ENCODE peak calls at places on chromosomes 4 and X, in six cellular contexts. One of them, this sample, is unnamed.

GRCh38 chr4:126136922-126137781 is 822.4 kb downstream of the FAT4 start:
- DNase-seq in stomach: no peak
- DNase-seq in endothelial cell of umbilical vein: no peak
- DNase-seq in uterus: no peak
- DNase-seq in A549: no peak
- DNase-seq in HepG2: no peak
- DNase-seq in this sample: no peak

GRCh38 chrX:140172401-140172800 is 207.1 kb upstream of the CXorf66 start:
- DNase-seq in stomach: no peak
- DNase-seq in A549: no peak
- DNase-seq in endothelial cell of umbilical vein: no peak
- DNase-seq in uterus: no peak
- DNase-seq in HepG2: no peak
- DNase-seq in this sample: no peak

GRCh38 chr4:7647932-7648812 is 213.4 kb upstream of the PSAPL1 start:
- DNase-seq in HepG2: peak
- DNase-seq in uterus: no peak
- DNase-seq in endothelial cell of umbilical vein: peak
- DNase-seq in A549: no peak
- DNase-seq in stomach: no peak
- DNase-seq in this sample: no peak

GRCh38 chr4:81891005-81891795 is 419.5 kb upstream of the RASGEF1B start:
- DNase-seq in stomach: no peak
- DNase-seq in uterus: no peak
- DNase-seq in endothelial cell of umbilical vein: no peak
- DNase-seq in A549: no peak
- DNase-seq in HepG2: no peak
- DNase-seq in this sample: no peak

GRCh38 chr4:104728380-104729122 is 233.9 kb upstream of the CXXC4 start:
- DNase-seq in endothelial cell of umbilical vein: no peak
- DNase-seq in HepG2: peak
- DNase-seq in A549: peak
- DNase-seq in uterus: no peak
- DNase-seq in stomach: no peak
- DNase-seq in this sample: no peak

GRCh38 chr4:30776921-30777415 is 56.8 kb downstream of the PCDH7 start:
- DNase-seq in stomach: no peak
- DNase-seq in endothelial cell of umbilical vein: peak
- DNase-seq in A549: no peak
- DNase-seq in uterus: no peak
- DNase-seq in HepG2: no peak
- DNase-seq in this sample: no peak

GRCh38 chr4:176814770-176815169 is 22.0 kb upstream of the VEGFC start:
- DNase-seq in uterus: no peak
- DNase-seq in HepG2: no peak
- DNase-seq in A549: no peak
- DNase-seq in endothelial cell of umbilical vein: no peak
- DNase-seq in stomach: no peak
- DNase-seq in this sample: no peak

GRCh38 chr4:177759714-177760113 is 317.5 kb upstream of the AGA start:
- DNase-seq in HepG2: no peak
- DNase-seq in stomach: no peak
- DNase-seq in endothelial cell of umbilical vein: no peak
- DNase-seq in uterus: no peak
- DNase-seq in A549: no peak
- DNase-seq in this sample: no peak

GRCh38 chr4:29066856-29067255 is 1653.3 kb upstream of the PCDH7 start:
- DNase-seq in HepG2: no peak
- DNase-seq in endothelial cell of umbilical vein: no peak
- DNase-seq in uterus: no peak
- DNase-seq in A549: no peak
- DNase-seq in stomach: no peak
- DNase-seq in this sample: no peak

DNA sequence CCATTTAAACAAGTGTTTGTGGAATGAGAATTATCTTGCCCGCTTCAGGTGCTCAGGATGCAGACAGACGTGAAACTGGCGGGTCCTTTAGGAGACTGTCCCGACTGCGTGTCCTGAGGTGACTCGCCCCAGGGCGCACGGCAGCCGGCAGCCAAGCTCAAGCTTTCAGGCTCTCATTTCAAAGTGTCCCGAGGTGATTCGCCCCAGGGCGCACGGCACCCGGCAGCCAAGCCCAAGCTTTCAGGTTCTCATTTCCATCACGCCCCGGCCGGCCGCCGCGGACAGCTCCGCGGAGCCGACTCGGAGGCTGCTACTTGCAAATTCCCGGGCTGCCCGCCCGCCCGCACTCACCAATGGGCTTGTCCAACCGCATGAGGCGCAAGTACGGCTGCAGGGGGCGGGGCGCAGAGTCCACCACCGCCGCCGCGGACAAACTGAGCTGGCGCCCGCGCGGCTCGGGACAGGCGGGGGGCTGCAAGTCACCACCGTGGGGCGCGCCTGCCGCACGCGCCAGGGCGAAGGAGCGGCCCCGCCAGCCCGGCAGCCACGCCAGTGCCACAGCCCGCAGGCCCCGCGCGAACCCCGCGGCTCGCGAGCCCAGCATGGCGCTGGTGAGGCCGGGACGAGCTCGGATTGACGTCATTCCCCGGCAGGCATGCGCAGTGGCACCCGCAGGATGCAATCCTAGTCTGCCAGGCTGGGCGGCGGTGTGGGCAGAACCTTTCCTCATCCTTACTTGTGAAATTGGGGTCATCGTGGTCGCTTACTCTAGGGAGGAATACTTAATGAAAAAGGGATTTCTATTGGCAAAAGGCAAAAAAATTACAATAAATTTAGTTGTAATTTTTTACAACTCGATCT is at the start of gene COQ2:
- DNase-seq in uterus: peak
- DNase-seq in HepG2: peak
- DNase-seq in A549: peak
- DNase-seq in endothelial cell of umbilical vein: peak
- DNase-seq in stomach: peak
- DNase-seq in this sample: peak
- TF ChIP-seq POLR2A in uterus: peak
- TF ChIP-seq POLR2A in HepG2: peak
- TF ChIP-seq POLR2A in A549: peak
- TF ChIP-seq POLR2A in endothelial cell of umbilical vein: peak
- TF ChIP-seq POLR2A in stomach: no peak
- TF ChIP-seq POLR2A in this sample: peak

GRCh38 chr4:1347410-1347864 is 429 bp downstream of the UVSSA start:
- DNase-seq in HepG2: peak
- DNase-seq in stomach: peak
- DNase-seq in A549: peak
- DNase-seq in uterus: peak
- DNase-seq in endothelial cell of umbilical vein: peak
- DNase-seq in this sample: peak
- TF ChIP-seq POLR2A in HepG2: no peak
- TF ChIP-seq POLR2A in stomach: no peak
- TF ChIP-seq POLR2A in A549: peak
- TF ChIP-seq POLR2A in uterus: no peak
- TF ChIP-seq POLR2A in endothelial cell of umbilical vein: peak
- TF ChIP-seq POLR2A in this sample: peak

GRCh38 chrX:129654652-129655546 is at the start of gene APLN:
- DNase-seq in HepG2: no peak
- DNase-seq in uterus: peak
- DNase-seq in endothelial cell of umbilical vein: peak
- DNase-seq in stomach: peak
- DNase-seq in A549: no peak
- DNase-seq in this sample: peak
- TF ChIP-seq POLR2A in HepG2: no peak
- TF ChIP-seq POLR2A in uterus: no peak
- TF ChIP-seq POLR2A in endothelial cell of umbilical vein: peak
- TF ChIP-seq POLR2A in stomach: no peak
- TF ChIP-seq POLR2A in A549: no peak
- TF ChIP-seq POLR2A in this sample: no peak

DNA sequence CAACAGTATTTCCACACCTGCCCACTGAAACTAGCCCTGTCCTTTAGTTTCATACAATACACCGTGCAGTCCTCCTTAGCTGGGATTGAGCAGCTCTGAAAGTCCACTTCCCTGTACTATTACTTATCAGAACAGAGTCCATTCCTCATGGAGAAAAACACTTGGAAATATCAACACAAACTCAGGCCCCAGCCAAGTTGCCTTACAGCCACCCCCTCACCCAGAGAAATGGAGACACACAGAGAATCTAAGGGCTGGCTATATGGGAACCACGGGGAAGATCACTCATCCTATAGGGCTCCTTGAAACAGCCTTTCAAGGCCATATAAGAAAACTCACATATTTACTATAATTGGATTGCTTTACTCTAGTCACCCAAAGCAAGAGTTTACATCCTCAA is 1.9 kb downstream of the SCARB2 start:
- DNase-seq in HepG2: no peak
- DNase-seq in A549: no peak
- DNase-seq in uterus: no peak
- DNase-seq in stomach: no peak
- DNase-seq in endothelial cell of umbilical vein: no peak
- DNase-seq in this sample: no peak
- TF ChIP-seq POLR2A in HepG2: no peak
- TF ChIP-seq POLR2A in A549: no peak
- TF ChIP-seq POLR2A in uterus: no peak
- TF ChIP-seq POLR2A in stomach: no peak
- TF ChIP-seq POLR2A in endothelial cell of umbilical vein: no peak
- TF ChIP-seq POLR2A in this sample: no peak

GRCh38 chr4:147778942-147779341 is 47.1 kb downstream of the ARHGAP10 start:
- DNase-seq in uterus: no peak
- DNase-seq in HepG2: no peak
- DNase-seq in endothelial cell of umbilical vein: no peak
- DNase-seq in A549: no peak
- DNase-seq in stomach: no peak
- DNase-seq in this sample: no peak
- TF ChIP-seq POLR2A in uterus: no peak
- TF ChIP-seq POLR2A in HepG2: no peak
- TF ChIP-seq POLR2A in endothelial cell of umbilical vein: no peak
- TF ChIP-seq POLR2A in A549: no peak
- TF ChIP-seq POLR2A in stomach: no peak
- TF ChIP-seq POLR2A in this sample: no peak

GRCh38 chr4:48044298-48044697 is 27.7 kb downstream of the NIPAL1 start:
- DNase-seq in uterus: no peak
- DNase-seq in endothelial cell of umbilical vein: no peak
- DNase-seq in stomach: no peak
- DNase-seq in A549: no peak
- DNase-seq in HepG2: no peak
- DNase-seq in this sample: no peak
- TF ChIP-seq POLR2A in uterus: no peak
- TF ChIP-seq POLR2A in endothelial cell of umbilical vein: no peak
- TF ChIP-seq POLR2A in stomach: no peak
- TF ChIP-seq POLR2A in A549: no peak
- TF ChIP-seq POLR2A in HepG2: no peak
- TF ChIP-seq POLR2A in this sample: no peak

DNA sequence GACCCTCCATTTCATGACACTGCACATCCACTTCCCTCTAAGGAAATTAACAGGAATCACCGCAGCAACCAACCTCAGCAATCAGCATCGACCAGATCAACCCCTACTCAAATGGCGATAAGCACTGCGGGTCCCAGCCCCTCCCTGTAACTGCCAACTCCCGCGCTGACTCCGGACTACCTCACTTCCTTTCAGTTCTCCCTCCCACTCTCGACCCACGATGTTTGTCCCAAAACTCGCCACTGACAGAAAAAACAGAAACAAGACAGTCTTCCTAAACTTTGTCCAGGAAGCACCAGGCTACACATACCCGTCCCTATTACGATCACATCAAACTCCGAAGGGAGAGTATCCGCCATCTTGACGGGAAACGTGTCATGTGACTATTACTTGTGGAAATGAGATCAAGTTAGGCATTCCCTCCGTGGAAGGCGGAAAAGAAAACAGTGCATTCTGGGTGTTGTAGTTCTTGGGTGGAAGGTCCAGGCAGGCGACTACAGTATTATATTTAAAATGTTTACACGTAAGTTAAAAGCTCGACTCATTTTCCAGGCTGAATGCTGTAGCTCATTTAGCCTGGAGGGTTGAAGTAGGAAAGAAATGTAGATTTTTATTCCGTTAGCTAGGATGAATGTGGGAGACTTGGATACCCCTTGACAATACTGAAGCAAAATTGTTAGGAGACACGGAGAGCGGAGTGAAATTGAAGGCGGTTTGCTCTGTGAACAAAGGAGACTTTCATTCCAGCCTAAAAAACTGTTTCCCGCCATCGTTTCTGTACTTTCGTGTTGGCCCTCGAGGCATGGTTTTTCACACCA is at the start of gene CHM:
- DNase-seq in endothelial cell of umbilical vein: peak
- DNase-seq in A549: peak
- DNase-seq in uterus: peak
- DNase-seq in stomach: peak
- DNase-seq in HepG2: peak
- DNase-seq in this sample: no peak
- TF ChIP-seq POLR2A in endothelial cell of umbilical vein: peak
- TF ChIP-seq POLR2A in A549: peak
- TF ChIP-seq POLR2A in uterus: peak
- TF ChIP-seq POLR2A in stomach: no peak
- TF ChIP-seq POLR2A in HepG2: peak
- TF ChIP-seq POLR2A in this sample: peak

DNA sequence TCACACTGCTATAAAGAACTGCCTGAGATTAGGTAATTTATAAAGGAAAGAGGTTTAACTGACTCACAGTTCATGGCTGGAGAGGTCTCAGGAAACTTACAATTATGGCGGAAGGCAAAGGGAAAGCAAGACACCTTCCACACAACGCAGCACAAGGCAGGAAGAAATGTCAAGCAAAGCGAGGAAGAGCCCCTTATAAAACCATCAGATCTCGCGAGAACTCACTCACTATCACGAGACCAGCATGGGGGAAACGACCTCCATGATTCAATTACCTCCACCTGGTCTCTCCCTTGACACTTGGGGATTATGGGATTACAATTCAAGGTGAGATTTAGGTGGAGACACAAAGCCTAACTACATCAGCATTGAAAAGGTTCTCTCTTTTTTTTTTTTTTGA is 39.6 kb downstream of the PALLD start:
- DNase-seq in uterus: no peak
- DNase-seq in endothelial cell of umbilical vein: no peak
- DNase-seq in HepG2: no peak
- DNase-seq in A549: no peak
- DNase-seq in stomach: no peak
- DNase-seq in this sample: no peak
- TF ChIP-seq POLR2A in uterus: no peak
- TF ChIP-seq POLR2A in endothelial cell of umbilical vein: no peak
- TF ChIP-seq POLR2A in HepG2: no peak
- TF ChIP-seq POLR2A in A549: no peak
- TF ChIP-seq POLR2A in stomach: no peak
- TF ChIP-seq POLR2A in this sample: no peak

GRCh38 chrX:40360557-40360956 is 220.2 kb upstream of the ATP6AP2 start:
- DNase-seq in HepG2: no peak
- DNase-seq in endothelial cell of umbilical vein: no peak
- DNase-seq in stomach: no peak
- DNase-seq in A549: no peak
- DNase-seq in uterus: no peak
- DNase-seq in this sample: no peak
- TF ChIP-seq POLR2A in HepG2: no peak
- TF ChIP-seq POLR2A in endothelial cell of umbilical vein: no peak
- TF ChIP-seq POLR2A in stomach: no peak
- TF ChIP-seq POLR2A in A549: no peak
- TF ChIP-seq POLR2A in uterus: no peak
- TF ChIP-seq POLR2A in this sample: no peak